ENCODE peak calls at places on chromosomes 16 and 17, in four cellular contexts. One of them, this sample, is unnamed.
A peak's percentile ranks its signal among the peaks of the same experiment; 100 is the strongest.

GRCh38 chr17:33469911-33470310 is 176.8 kb upstream of the ASIC2 start:
- DNase-seq in lung: no peak
- DNase-seq in adrenal gland: peak; percentile 73
- DNase-seq in fibroblast of pulmonary artery: peak; percentile 86
- DNase-seq in this sample: no peak

GRCh38 chr17:37701424-37702020 is 43.3 kb downstream of the HNF1B start:
- DNase-seq in fibroblast of pulmonary artery: peak; percentile 17
- DNase-seq in adrenal gland: peak; percentile 61
- DNase-seq in lung: peak; percentile 61
- DNase-seq in this sample: peak; percentile 60

GRCh38 chr16:68331879-68332410 is 21.1 kb downstream of the PRMT7 start:
- DNase-seq in adrenal gland: no peak
- DNase-seq in lung: no peak
- DNase-seq in fibroblast of pulmonary artery: no peak
- DNase-seq in this sample: no peak

GRCh38 chr16:82460761-82461160 is 166.0 kb upstream of the CDH13 start:
- DNase-seq in fibroblast of pulmonary artery: no peak
- DNase-seq in adrenal gland: no peak
- DNase-seq in lung: no peak
- DNase-seq in this sample: no peak

GRCh38 chr17:35801583-35802224 is 6.3 kb upstream of the MMP28 start:
- DNase-seq in adrenal gland: peak; percentile 90
- DNase-seq in lung: no peak
- DNase-seq in fibroblast of pulmonary artery: peak; percentile 87
- DNase-seq in this sample: no peak

GRCh38 chr16:73057369-73058210 is 9.7 kb upstream of the ZFHX3 start:
- DNase-seq in adrenal gland: no peak
- DNase-seq in fibroblast of pulmonary artery: peak; percentile 47
- DNase-seq in lung: no peak
- DNase-seq in this sample: no peak

GRCh38 chr17:57350266-57350665 is 93.9 kb downstream of the MSI2 start:
- DNase-seq in fibroblast of pulmonary artery: no peak
- DNase-seq in adrenal gland: peak; percentile 51
- DNase-seq in lung: no peak
- DNase-seq in this sample: no peak

GRCh38 chr17:80872999-80873951 is 118.4 kb upstream of the CHMP6 start:
- DNase-seq in lung: no peak
- DNase-seq in fibroblast of pulmonary artery: no peak
- DNase-seq in adrenal gland: peak; percentile 91
- DNase-seq in this sample: peak; percentile 52

GRCh38 chr16:12801511-12802042 is 2.1 kb downstream of the CPPED1 start:
- DNase-seq in adrenal gland: peak; percentile 57
- DNase-seq in fibroblast of pulmonary artery: peak; percentile 96
- DNase-seq in lung: peak; percentile 34
- DNase-seq in this sample: peak; percentile 31

GRCh38 chr17:60231234-60231633 is 81.5 kb downstream of the CA4 start:
- DNase-seq in adrenal gland: no peak
- DNase-seq in lung: no peak
- DNase-seq in fibroblast of pulmonary artery: peak; percentile 60
- DNase-seq in this sample: peak; percentile 43

GRCh38 chr17:60231691-60232090 is 81.9 kb downstream of the CA4 start:
- DNase-seq in adrenal gland: no peak
- DNase-seq in lung: no peak
- DNase-seq in fibroblast of pulmonary artery: peak; percentile 33
- DNase-seq in this sample: no peak

GRCh38 chr17:60224064-60224463 is 74.3 kb downstream of the CA4 start:
- DNase-seq in fibroblast of pulmonary artery: no peak
- DNase-seq in lung: no peak
- DNase-seq in adrenal gland: no peak
- DNase-seq in this sample: no peak

GRCh38 chr17:60230358-60230757 is 80.6 kb downstream of the CA4 start:
- DNase-seq in fibroblast of pulmonary artery: no peak
- DNase-seq in adrenal gland: no peak
- DNase-seq in lung: no peak
- DNase-seq in this sample: no peak

GRCh38 chr17:60229189-60229802 is 79.5 kb downstream of the CA4 start:
- DNase-seq in lung: no peak
- DNase-seq in fibroblast of pulmonary artery: peak; percentile 26
- DNase-seq in adrenal gland: no peak
- DNase-seq in this sample: peak; percentile 16
- TF ChIP-seq CTCF in lung: no peak
- TF ChIP-seq CTCF in fibroblast of pulmonary artery: no peak
- TF ChIP-seq CTCF in adrenal gland: no peak
- TF ChIP-seq CTCF in this sample: no peak

DNA sequence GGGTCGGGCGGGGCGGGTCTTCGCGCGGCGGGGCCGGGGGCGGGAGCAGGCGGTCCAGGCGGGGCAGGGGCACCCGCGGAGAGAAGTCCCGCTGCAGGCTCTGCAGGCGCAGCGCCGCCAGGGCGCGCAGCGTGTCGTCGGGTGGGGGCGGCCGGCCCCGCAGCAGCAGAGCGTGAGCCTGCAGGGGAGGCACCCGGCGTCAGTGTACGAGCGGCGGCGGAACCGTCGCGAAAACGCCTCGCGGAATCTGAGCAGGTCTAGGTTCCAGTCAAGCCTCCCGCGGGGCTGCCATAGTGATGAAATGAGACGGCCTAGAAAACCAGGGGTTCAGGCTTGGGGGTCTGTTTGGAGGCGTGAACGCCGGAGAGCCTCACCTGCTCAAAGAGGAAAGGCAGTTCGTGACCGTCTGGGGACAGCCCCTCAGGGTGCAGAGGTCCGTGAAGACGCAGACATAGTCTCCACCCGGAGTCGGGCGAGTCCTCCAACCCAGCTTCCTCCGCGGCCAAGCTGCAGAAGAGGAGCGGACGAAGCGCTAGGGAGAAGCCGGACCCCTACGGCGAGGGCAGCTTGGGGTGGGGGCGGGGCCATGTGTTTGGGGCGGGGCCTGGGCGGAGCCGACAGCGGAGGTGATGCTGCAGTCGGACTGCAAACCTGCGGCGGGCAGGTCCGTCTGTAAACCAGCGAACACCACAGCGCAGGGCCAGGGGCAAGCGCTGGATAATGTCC is 6.4 kb downstream of the PLEKHH3 start:
- DNase-seq in fibroblast of pulmonary artery: no peak
- DNase-seq in lung: no peak
- DNase-seq in adrenal gland: no peak
- DNase-seq in this sample: no peak
- TF ChIP-seq CTCF in fibroblast of pulmonary artery: no peak
- TF ChIP-seq CTCF in lung: no peak
- TF ChIP-seq CTCF in adrenal gland: no peak
- TF ChIP-seq CTCF in this sample: no peak

DNA sequence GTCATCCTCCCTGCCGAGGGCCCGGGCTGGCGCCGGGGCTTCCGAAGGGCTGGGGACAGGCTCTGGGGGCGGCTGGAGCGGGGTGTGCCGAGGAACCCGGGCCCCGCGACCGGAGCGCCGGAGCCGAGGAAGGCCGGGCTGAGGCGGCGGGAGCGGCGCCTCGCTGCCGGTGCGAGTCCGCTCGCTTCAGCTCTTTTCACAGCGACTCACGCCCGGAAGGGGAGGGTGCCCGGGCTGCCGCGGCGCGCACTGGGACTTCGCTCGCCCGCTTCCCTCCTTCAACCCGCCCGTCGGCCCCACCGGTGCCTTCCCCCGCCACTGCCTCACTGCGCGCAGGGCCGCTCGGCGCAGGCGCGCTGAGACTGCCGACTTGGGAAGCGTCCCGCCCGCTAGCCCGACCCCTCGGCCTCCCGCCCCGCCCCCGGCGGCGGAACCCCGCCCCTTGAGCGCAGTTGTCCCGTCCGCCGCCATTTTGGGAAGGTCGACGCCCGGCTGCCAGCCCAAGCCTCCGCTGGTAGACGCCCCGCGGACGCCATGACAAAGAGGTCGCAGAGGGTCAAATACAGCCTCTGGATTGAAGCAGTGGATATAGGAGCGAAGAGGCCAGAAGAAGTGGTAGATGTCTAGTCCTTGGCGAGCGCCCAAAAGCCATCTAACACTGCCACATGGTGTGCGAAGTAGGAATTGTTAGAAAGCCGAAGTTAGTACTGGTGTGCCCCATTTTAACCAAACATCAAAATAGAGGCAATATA is at the start of gene UBE2G1:
- DNase-seq in adrenal gland: peak; percentile 99
- DNase-seq in fibroblast of pulmonary artery: peak; percentile 97
- DNase-seq in lung: peak; percentile 98
- DNase-seq in this sample: peak; percentile 95
- TF ChIP-seq CTCF in adrenal gland: no peak
- TF ChIP-seq CTCF in fibroblast of pulmonary artery: peak; percentile 23
- TF ChIP-seq CTCF in lung: no peak
- TF ChIP-seq CTCF in this sample: peak; percentile 31

DNA sequence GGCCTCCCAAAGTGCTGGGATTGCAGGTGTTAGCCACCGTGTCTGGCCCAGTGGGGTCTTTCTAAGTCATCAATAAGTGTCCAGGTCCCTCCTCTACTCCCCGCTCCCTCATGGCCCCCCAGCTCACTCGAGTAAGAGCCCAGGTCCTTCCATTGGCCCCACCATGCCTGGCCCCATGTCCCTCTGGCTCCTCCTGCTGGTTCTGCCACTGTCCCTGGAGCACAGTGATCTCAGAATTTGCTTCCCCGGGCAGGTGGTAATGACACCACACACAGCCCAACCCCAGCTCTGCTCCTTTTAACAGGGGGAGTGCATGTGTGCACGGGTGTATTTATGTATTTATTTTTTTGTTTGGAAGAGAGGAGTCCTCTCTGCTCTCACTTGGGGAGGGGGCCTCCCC is 19.6 kb downstream of the MGAT5B start:
- DNase-seq in fibroblast of pulmonary artery: no peak
- DNase-seq in lung: no peak
- DNase-seq in adrenal gland: no peak
- DNase-seq in this sample: no peak
- TF ChIP-seq CTCF in fibroblast of pulmonary artery: peak; percentile 9
- TF ChIP-seq CTCF in lung: no peak
- TF ChIP-seq CTCF in adrenal gland: no peak
- TF ChIP-seq CTCF in this sample: no peak

DNA sequence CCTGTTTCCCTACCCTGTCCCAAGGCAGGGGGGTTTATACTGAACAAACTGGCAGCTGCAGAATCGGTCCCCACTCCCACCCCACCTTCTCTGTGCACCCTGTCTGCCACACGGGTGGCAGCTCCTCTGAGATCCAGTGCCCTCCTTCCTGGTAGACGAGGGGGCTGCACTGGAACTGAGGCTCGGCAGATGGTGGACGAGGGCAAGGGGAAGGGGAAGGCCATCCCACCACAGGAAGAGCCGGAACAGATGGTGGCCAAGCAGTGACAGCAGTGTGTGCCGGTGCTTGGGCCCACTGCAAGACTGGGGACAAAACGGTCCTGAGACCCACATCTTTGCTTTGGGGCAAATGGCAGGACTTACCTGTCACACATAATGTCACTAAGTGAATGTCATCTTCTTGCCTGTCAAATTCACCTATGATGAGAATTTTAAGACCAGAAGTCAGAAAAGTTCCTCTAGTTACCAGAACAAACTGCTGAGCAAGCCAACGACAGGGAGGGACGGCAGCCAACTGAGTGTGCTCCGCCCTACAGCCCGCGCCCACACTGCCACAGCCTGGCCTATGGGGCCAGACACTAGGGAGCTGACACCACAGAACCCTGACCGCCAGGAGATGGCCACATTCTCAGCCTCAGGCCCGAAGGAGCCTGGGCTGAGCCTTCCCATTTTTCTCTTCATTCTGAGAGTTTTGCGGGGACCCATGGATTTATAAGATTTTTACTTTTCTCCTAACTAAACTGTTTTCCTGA is 14.4 kb downstream of the NTAN1 start:
- DNase-seq in lung: peak; percentile 67
- DNase-seq in adrenal gland: peak; percentile 87
- DNase-seq in fibroblast of pulmonary artery: peak; percentile 64
- DNase-seq in this sample: peak; percentile 55
- TF ChIP-seq CTCF in lung: no peak
- TF ChIP-seq CTCF in adrenal gland: no peak
- TF ChIP-seq CTCF in fibroblast of pulmonary artery: peak; percentile 14
- TF ChIP-seq CTCF in this sample: no peak